ENCODE peak calls at places on chromosome 12, in eight cellular contexts. U, X, E, Z, M, Q, C and K are unnamed samples. For H3K36me3, the result is how much of the 10 kb centered on the place peaks cover.

GRCh38 chr12:78171082-78171481 is 340.4 kb downstream of the NAV3 start:
- DNase-seq in U (no peak), X (no peak), E (no peak), Z (no peak), M (no peak), Q (no peak), C (no peak), K (no peak)

GRCh38 chr12:24197517-24197916 is 248.0 kb upstream of the SOX5 start:
- DNase-seq in U (no peak), X (no peak), E (no peak), Z (no peak), M (no peak), Q (no peak), C (no peak), K (no peak)

GRCh38 chr12:111201036-111201435 is 167.9 kb downstream of the PHETA1 start:
- DNase-seq in U (no peak), X (no peak), E (no peak), Z (no peak), M (no peak), Q (no peak), C (no peak), K (no peak)

GRCh38 chr12:93813972-93814821 is 137.0 kb downstream of the CRADD start:
- DNase-seq in U (peak), X (peak), E (peak), Z (no peak), M (peak), Q (peak), C (peak), K (no peak)

GRCh38 chr12:8615206-8615605 is 2.5 kb upstream of the AICDA start:
- DNase-seq in U (no peak), X (no peak), E (no peak), Z (no peak), M (no peak), Q (no peak), C (no peak), K (no peak)

GRCh38 chr12:89752331-89752730 is 43.7 kb upstream of the ATP2B1 start:
- DNase-seq in U (no peak), X (no peak), E (no peak), Z (no peak), M (no peak), Q (no peak), C (no peak), K (no peak)

GRCh38 chr12:24742378-24742777 is 206.5 kb downstream of the BCAT1 start:
- DNase-seq in U (no peak), X (peak), E (no peak), Z (no peak), M (no peak), Q (peak), C (peak), K (no peak)

GRCh38 chr12:89506050-89506449 is 18.5 kb downstream of the GALNT4 start:
- DNase-seq in U (no peak), X (no peak), E (no peak), Z (no peak), M (no peak), Q (no peak), C (no peak), K (no peak)

GRCh38 chr12:121858662-121859572 is at the start of gene HPD:
- DNase-seq in U (peak), X (peak), E (no peak), Z (no peak), M (no peak), Q (peak), C (peak), K (no peak)

GRCh38 chr12:92582466-92582865 is 120.3 kb upstream of the PLEKHG7 start:
- DNase-seq in U (no peak), X (no peak), E (no peak), Z (no peak), M (no peak), Q (no peak), C (no peak), K (no peak)

GRCh38 chr12:115755752-115756140 is 521.7 kb downstream of the MED13L start:
- DNase-seq in U (no peak), X (no peak), E (no peak), Z (no peak), M (no peak), Q (no peak), C (no peak), K (no peak)

GRCh38 chr12:130967631-130968030 is 13.9 kb downstream of the ADGRD1 start:
- DNase-seq in U (no peak), X (no peak), E (no peak), Z (no peak), M (no peak), Q (no peak), C (no peak), K (no peak)

GRCh38 chr12:51335931-51336330 is 10.5 kb downstream of the CELA1 start:
- DNase-seq in U (no peak), X (no peak), E (no peak), Z (no peak), M (no peak), Q (no peak), C (no peak), K (no peak)

GRCh38 chr12:52347016-52347415 is 20.3 kb downstream of the KRT85 start:
- DNase-seq in U (no peak), X (no peak), E (no peak), Z (no peak), M (peak), Q (no peak), C (no peak), K (no peak)

GRCh38 chr12:80708535-80709328 is 1.3 kb downstream of the MYF6 start:
- DNase-seq in U (no peak), X (no peak), E (no peak), Z (no peak), M (no peak), Q (no peak), C (peak), K (no peak)

GRCh38 chr12:116123511-116124258 is 153.8 kb downstream of the MED13L start:
- DNase-seq in U (peak), X (peak), E (no peak), Z (no peak), M (no peak), Q (peak), C (peak), K (no peak)

GRCh38 chr12:101946233-101946611 is 68.8 kb downstream of the DRAM1 start:
- DNase-seq in U (no peak), X (no peak), E (no peak), Z (no peak), M (no peak), Q (no peak), C (no peak), K (no peak)

GRCh38 chr12:42490261-42490842 is 99.2 kb downstream of the PRICKLE1 start:
- DNase-seq in U (no peak), X (no peak), E (no peak), Z (no peak), M (no peak), Q (no peak), C (no peak), K (no peak)

GRCh38 chr12:7319934-7320333 is 16.1 kb downstream of the ACSM4 start:
- DNase-seq in U (no peak), X (no peak), E (no peak), Z (no peak), M (no peak), Q (no peak), C (no peak), K (no peak)

GRCh38 chr12:109530301-109530685 is 43.0 kb downstream of the MMAB start:
- DNase-seq in U (no peak), X (no peak), E (no peak), Z (peak), M (no peak), Q (peak), C (no peak), K (no peak)
- H3K36me3 ChIP-seq in U (half or more), X (under half), E (under half), Z (under half), M (half or more), Q (under half), C (under half), K (under half)

GRCh38 chr12:76878899-76879709 is at the start of gene CSRP2:
- DNase-seq in U (peak), X (peak), E (peak), Z (peak), M (peak), Q (peak), C (peak), K (peak)
- TF ChIP-seq POLR2A in U (peak), X (peak), E (peak), Z (peak), M (no peak), Q (peak), C (no peak), K (peak)

GRCh38 chr12:123523518-123523917 is 10.0 kb downstream of the RILPL1 start:
- DNase-seq in U (no peak), X (no peak), E (no peak), Z (no peak), M (no peak), Q (no peak), C (no peak), K (no peak)
- H3K36me3 ChIP-seq in U (under half), X (under half), E (under half), Z (under half), M (under half), Q (under half), C (under half), K (half or more)

GRCh38 chr12:565589-566105 is 97.6 kb downstream of the NINJ2 start:
- DNase-seq in U (no peak), X (no peak), E (no peak), Z (no peak), M (no peak), Q (no peak), C (no peak), K (no peak)
- TF ChIP-seq POLR2A in U (no peak), X (no peak), E (no peak), Z (no peak), M (no peak), Q (no peak), C (no peak), K (no peak)

DNA sequence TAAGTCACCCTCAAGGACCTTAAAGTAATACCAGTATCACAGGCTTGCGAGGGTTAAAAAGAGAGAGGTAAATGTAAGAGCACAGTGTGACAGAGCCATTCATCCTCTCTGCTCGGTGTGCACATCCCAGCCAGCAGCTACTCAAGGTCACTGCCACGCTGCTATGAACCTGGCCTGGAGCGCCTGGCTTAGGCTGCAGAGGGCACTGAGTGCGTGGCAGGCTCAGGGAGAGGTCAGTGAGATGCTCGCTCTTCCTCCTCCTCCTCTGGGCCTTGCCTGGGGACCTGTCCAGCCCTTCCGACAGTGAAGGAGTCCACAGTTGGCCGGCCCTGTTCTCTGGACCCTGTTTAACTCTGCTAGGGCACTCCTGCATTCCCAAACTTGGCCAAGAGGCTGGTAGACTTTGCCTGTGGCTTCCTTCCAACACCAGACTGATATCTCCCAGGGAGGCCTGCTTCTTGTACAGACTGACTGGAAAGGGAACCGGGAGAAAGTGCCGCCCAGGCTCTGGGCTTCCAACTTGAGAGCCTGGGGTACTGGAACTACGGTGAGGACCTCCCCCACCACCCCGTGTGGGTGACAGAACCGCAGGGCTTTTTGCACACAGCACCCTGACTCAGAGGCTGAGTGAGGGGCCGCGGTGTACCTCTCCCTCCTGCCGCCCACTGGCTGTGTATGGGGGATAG is 62.6 kb upstream of the CORO1C start:
- DNase-seq in U (no peak), X (no peak), E (no peak), Z (no peak), M (no peak), Q (no peak), C (peak), K (no peak)
- H3K36me3 ChIP-seq in U (half or more), X (under half), E (under half), Z (under half), M (half or more), Q (under half), C (under half), K (half or more)

GRCh38 chr12:12927211-12928079 is 24.5 kb downstream of the GPRC5D start:
- DNase-seq in U (peak), X (no peak), E (peak), Z (peak), M (peak), Q (peak), C (peak), K (no peak)
- TF ChIP-seq POLR2A in U (no peak), X (no peak), E (no peak), Z (peak), M (no peak), Q (peak), C (no peak), K (peak)